ENCODE peak calls at places on chromosomes 7 and 10, in five cellular contexts. I is upper lobe of left lung, N is GM10248, L is RCC 7860, J is nephron progenitor cell. H is an unnamed sample.
A peak's percentile ranks its signal among the peaks of the same experiment; 100 is the strongest.

GRCh38 chr7:55827577-55827976 is 35.0 kb downstream of the SEPTIN14 start:
- DNase-seq in I (no peak), N (no peak), L (no peak), J (no peak), H (no peak)

GRCh38 chr7:25777969-25778767 is 373.8 kb upstream of the NFE2L3 start:
- DNase-seq in I (no peak), N (no peak), L (no peak), J (peak; percentile 42), H (no peak)

GRCh38 chr7:151248191-151249033 is at the start of gene SMARCD3:
- DNase-seq in I (peak; percentile 61), N (no peak), L (peak; percentile 49), J (peak; percentile 85), H (peak; percentile 62)

GRCh38 chr7:20033621-20034200 is 183.5 kb downstream of the MACC1 start:
- DNase-seq in I (no peak), N (no peak), L (peak; percentile 90), J (no peak), H (no peak)

GRCh38 chr7:150531704-150532103 is 17.0 kb downstream of the GIMAP7 start:
- DNase-seq in I (no peak), N (no peak), L (no peak), J (no peak), H (no peak)

GRCh38 chr7:76997381-76998262 is 34.5 kb downstream of the SPDYE17 start:
- DNase-seq in I (no peak), N (peak; percentile 27), L (no peak), J (no peak), H (peak; percentile 46)

GRCh38 chr10:69425513-69426298 is 9.0 kb upstream of the TACR2 start:
- DNase-seq in I (peak; percentile 73), N (no peak), L (no peak), J (no peak), H (no peak)

GRCh38 chr7:81812514-81813472 is 42.9 kb upstream of the HGF start:
- DNase-seq in I (no peak), N (no peak), L (no peak), J (no peak), H (no peak)

GRCh38 chr10:10716972-10717371 is 300.7 kb upstream of the CELF2 start:
- DNase-seq in I (no peak), N (no peak), L (no peak), J (no peak), H (no peak)

GRCh38 chr7:74569501-74570075 is 87.9 kb upstream of the GTF2I start:
- DNase-seq in I (no peak), N (no peak), L (no peak), J (no peak), H (no peak)

GRCh38 chr10:4270116-4270515 is 485.1 kb upstream of the KLF6 start:
- DNase-seq in I (peak; percentile 56), N (no peak), L (no peak), J (no peak), H (peak; percentile 80)

GRCh38 chr7:48962821-48963505 is 38.6 kb downstream of the CDC14C start:
- DNase-seq in I (no peak), N (no peak), L (no peak), J (peak; percentile 3), H (no peak)

GRCh38 chr10:91036807-91037405 is 116.0 kb upstream of the ANKRD1 start:
- DNase-seq in I (no peak), N (no peak), L (no peak), J (no peak), H (no peak)

GRCh38 chr7:19377611-19378339 is 232.6 kb upstream of the FERD3L start:
- DNase-seq in I (no peak), N (no peak), L (no peak), J (peak; percentile 7), H (peak; percentile 56)

GRCh38 chr10:42953684-42954674 is 122.9 kb upstream of the RET start:
- DNase-seq in I (no peak), N (no peak), L (no peak), J (no peak), H (no peak)

GRCh38 chr10:73590881-73591577 is at the start of gene USP54:
- DNase-seq in I (peak; percentile 26), N (no peak), L (peak; percentile 86), J (no peak), H (no peak)

GRCh38 chr10:89279449-89279869 is 22.4 kb upstream of the IFIT2 start:
- DNase-seq in I (no peak), N (no peak), L (peak; percentile 64), J (no peak), H (peak; percentile 66)

GRCh38 chr10:13815766-13816165 is 229.0 kb downstream of the PRPF18 start:
- DNase-seq in I (no peak), N (no peak), L (peak; percentile 73), J (no peak), H (no peak)

GRCh38 chr10:129800-130199 is 5.5 kb upstream of the ZMYND11 start:
- DNase-seq in I (no peak), N (no peak), L (no peak), J (no peak), H (no peak)

GRCh38 chr7:74094224-74095095 is 10.9 kb downstream of the LIMK1 start:
- DNase-seq in I (peak; percentile 95), N (peak; percentile 81), L (peak; percentile 99), J (peak; percentile 68), H (peak; percentile 86)

GRCh38 chr10:119608316-119609155 is 11.8 kb upstream of the TIAL1 start:
- DNase-seq in I (peak; percentile 56), N (peak; percentile 40), L (peak; percentile 13), J (peak; percentile 44), H (peak; percentile 26)

GRCh38 chr7:90693939-90694338 is 97.8 kb downstream of the CDK14 start:
- DNase-seq in I (no peak), N (no peak), L (no peak), J (no peak), H (no peak)

GRCh38 chr7:147412782-147413186 is 1177.8 kb upstream of the C7orf33 start:
- DNase-seq in I (no peak), N (no peak), L (peak; percentile 96), J (no peak), H (peak; percentile 88)

GRCh38 chr10:68826764-68827591 is at the start of gene STOX1:
- DNase-seq in I (peak; percentile 22), N (peak; percentile 82), L (peak; percentile 18), J (peak; percentile 83), H (peak; percentile 65)

GRCh38 chr10:113550365-113550764 is 2.5 kb upstream of the HABP2 start:
- DNase-seq in I (no peak), N (no peak), L (peak; percentile 90), J (no peak), H (no peak)

GRCh38 chr7:99975782-99976521 is at the start of gene AZGP1:
- DNase-seq in I (no peak), N (no peak), L (no peak), J (no peak), H (no peak)

GRCh38 chr7:155860840-155861479 is 48.7 kb upstream of the SHH start:
- DNase-seq in I (peak; percentile 90), N (no peak), L (peak; percentile 26), J (no peak), H (no peak)

GRCh38 chr7:131620673-131621609 is 64.5 kb upstream of the PODXL start:
- DNase-seq in I (no peak), N (no peak), L (peak; percentile 84), J (no peak), H (no peak)

GRCh38 chr10:133347636-133348517 is 704 bp downstream of the PRAP1 start:
- DNase-seq in I (no peak), N (no peak), L (no peak), J (no peak), H (no peak)

GRCh38 chr10:110448682-110449418 is 48.9 kb upstream of the DUSP5 start:
- DNase-seq in I (peak; percentile 2), N (no peak), L (no peak), J (no peak), H (no peak)

GRCh38 chr10:775245-776075 is 86.0 kb upstream of the DIP2C start:
- DNase-seq in I (peak; percentile 17), N (no peak), L (peak; percentile 66), J (no peak), H (no peak)

GRCh38 chr10:69065406-69066361 is 22.2 kb upstream of the SRGN start:
- DNase-seq in I (no peak), N (peak; percentile 74), L (peak; percentile 88), J (no peak), H (peak; percentile 9)

GRCh38 chr7:127187740-127188139 is 65.0 kb downstream of the GRM8 start:
- DNase-seq in I (no peak), N (no peak), L (no peak), J (no peak), H (no peak)

GRCh38 chr7:100013328-100013676 is 2.1 kb upstream of the ZKSCAN1 start:
- DNase-seq in I (no peak), N (no peak), L (no peak), J (no peak), H (no peak)

GRCh38 chr10:86363184-86363832 is 3.3 kb downstream of the GRID1 start:
- DNase-seq in I (peak; percentile 61), N (peak; percentile 73), L (no peak), J (peak; percentile 81), H (no peak)

GRCh38 chr10:132361581-132362101 is 29.6 kb downstream of the LRRC27 start:
- DNase-seq in I (peak; percentile 8), N (no peak), L (no peak), J (no peak), H (no peak)

GRCh38 chr10:30062090-30062489 is 2.7 kb upstream of the JCAD start:
- DNase-seq in I (no peak), N (no peak), L (peak; percentile 64), J (no peak), H (no peak)

H was measured in SJSA1.